ENCODE peak calls at places on chromosomes 13 and 19, in five cellular contexts. I is neural progenitor cell, Y is DMS79 treated with DMSO at 0.1 percent for 48 hours, V is KG1, G is AG08395. L is an unnamed sample.

GRCh38 chr13:20547479-20547908 is 19.5 kb upstream of the IFT88 start:
- DNase-seq in I (no peak), G (no peak), Y (no peak), V (no peak), L (no peak)

GRCh38 chr19:13839938-13840750 is 36.8 kb upstream of the NANOS3 start:
- DNase-seq in V (peak), G (peak), I (no peak), Y (no peak), L (no peak)

GRCh38 chr13:24130134-24130792 is 30.3 kb upstream of the SPATA13 start:
- DNase-seq in I (no peak), G (no peak), Y (no peak), V (no peak), L (no peak)

GRCh38 chr19:40995355-40995754 is 4.3 kb downstream of the CYP2B6 start:
- DNase-seq in I (no peak), G (no peak), V (no peak), Y (no peak), L (no peak)

GRCh38 chr19:21022996-21023395 is 2.5 kb downstream of the ZNF430 start:
- DNase-seq in V (no peak), Y (peak), I (no peak), G (peak), L (no peak)

GRCh38 chr13:33859691-33860303 is 41.8 kb downstream of the RFC3 start:
- DNase-seq in V (no peak), I (no peak), G (no peak), Y (no peak), L (no peak)

GRCh38 chr19:12837225-12837624 is 1.1 kb upstream of the MAST1 start:
- DNase-seq in V (no peak), G (no peak), Y (no peak), I (no peak), L (no peak)

GRCh38 chr19:23787106-23787505 is 28.4 kb upstream of the ZNF681 start:
- DNase-seq in G (no peak), I (no peak), V (no peak), Y (no peak), L (no peak)

GRCh38 chr19:49533551-49534488 is 6.0 kb downstream of the RCN3 start:
- DNase-seq in Y (peak), G (peak), V (no peak), I (peak), L (peak)

GRCh38 chr13:99307247-99307646 is at the start of gene GPR183:
- DNase-seq in G (no peak), Y (no peak), V (peak), I (no peak), L (no peak)

GRCh38 chr13:79392882-79393563 is 13.0 kb downstream of the RBM26 start:
- DNase-seq in G (peak), Y (no peak), I (no peak), V (peak), L (peak)

GRCh38 chr13:114109646-114110045 is 22.8 kb downstream of the RASA3 start:
- DNase-seq in I (peak), V (no peak), G (no peak), Y (peak), L (no peak)

GRCh38 chr19:19034204-19034624 is 811 bp downstream of the ARMC6 start:
- DNase-seq in I (peak), Y (peak), G (peak), V (peak), L (peak)

GRCh38 chr19:10701955-10702307 is 692 bp downstream of the QTRT1 start:
- DNase-seq in Y (peak), G (no peak), I (peak), V (peak), L (peak)

GRCh38 chr19:16628183-16628983 is at the start of gene MED26:
- DNase-seq in V (peak), Y (peak), G (peak), I (peak), L (peak)

GRCh38 chr19:29311391-29311790 is 98.4 kb upstream of the UQCRFS1 start:
- DNase-seq in G (no peak), Y (peak), V (no peak), I (peak), L (no peak)

GRCh38 chr13:113091211-113091771 is 14.3 kb upstream of the F7 start:
- DNase-seq in I (no peak), V (no peak), G (no peak), Y (no peak), L (no peak)

GRCh38 chr19:7822910-7823515 is 7.0 kb upstream of the EVI5L start:
- DNase-seq in I (no peak), Y (no peak), G (no peak), V (no peak), L (no peak)

GRCh38 chr13:88063741-88064140 is 392.6 kb downstream of the SLITRK5 start:
- DNase-seq in V (no peak), I (no peak), G (no peak), Y (no peak), L (no peak)

GRCh38 chr19:43649514-43649913 is 9.9 kb upstream of the CADM4 start:
- DNase-seq in V (no peak), G (no peak), Y (no peak), I (no peak), L (no peak)

GRCh38 chr13:91347996-91348905 is 764 bp downstream of the MIR17HG start:
- DNase-seq in V (peak), Y (no peak), G (peak), I (peak), L (peak)

GRCh38 chr13:24217601-24218281 is 57.2 kb downstream of the SPATA13 start:
- DNase-seq in V (no peak), G (no peak), Y (no peak), I (no peak), L (peak)

GRCh38 chr19:17394891-17395415 is 957 bp upstream of the CCDC194 start:
- DNase-seq in I (peak), G (peak), Y (no peak), V (no peak), L (peak)

GRCh38 chr13:43411741-43412140 is 375.0 kb downstream of the ENOX1 start:
- DNase-seq in V (no peak), G (no peak), Y (no peak), I (no peak), L (no peak)

GRCh38 chr13:30308548-30308947 is 1.2 kb upstream of the KATNAL1 start:
- DNase-seq in I (no peak), V (no peak), G (peak), Y (no peak), L (no peak)

GRCh38 chr13:97223711-97224461 is 1.8 kb downstream of the MBNL2 start:
- DNase-seq in V (no peak), I (peak), Y (peak), G (peak), L (no peak)

GRCh38 chr13:71879129-71879535 is 12.1 kb upstream of the DACH1 start:
- DNase-seq in Y (no peak), G (peak), V (peak), I (peak), L (no peak)

GRCh38 chr13:80037505-80037888 is 303.4 kb downstream of the SPRY2 start:
- DNase-seq in I (no peak), G (peak), V (no peak), Y (no peak), L (no peak)